ENCODE peak calls at places on chromosomes 16 and 17, in seven cellular contexts. H is ascending aorta; P is esophagus squamous epithelium; T is RWPE1; E is upper lobe of right lung; B is left lung; W is CD4-positive, CD25-positive, alpha-beta regulatory T cell. J is an unnamed sample.

GRCh38 chr17:65841116-65841515 is 279.7 kb upstream of the AXIN2 start:
- DNase-seq in P (no peak), B (no peak), E (no peak), H (no peak), W (no peak), T (no peak), J (no peak)

GRCh38 chr17:32529604-32530003 is 42.8 kb downstream of the CDK5R1 start:
- DNase-seq in E (no peak), P (no peak), B (no peak), T (no peak), H (no peak), W (no peak), J (no peak)

GRCh38 chr17:11330871-11331270 is 89.9 kb downstream of the SHISA6 start:
- DNase-seq in B (no peak), H (no peak), E (no peak), T (no peak), W (no peak), P (no peak), J (no peak)

GRCh38 chr16:89100601-89101302 is 7.1 kb downstream of the ACSF3 start:
- DNase-seq in T (no peak), B (no peak), E (no peak), W (no peak), P (no peak), H (no peak), J (no peak)

GRCh38 chr16:25553711-25554436 is 137.9 kb upstream of the HS3ST4 start:
- DNase-seq in W (no peak), T (no peak), E (no peak), B (no peak), P (no peak), H (no peak), J (no peak)

GRCh38 chr17:48134912-48135480 is 27.4 kb downstream of the SNX11 start:
- DNase-seq in H (no peak), B (no peak), W (no peak), E (no peak), P (no peak), T (no peak), J (no peak)

GRCh38 chr17:51430581-51430980 is 170.2 kb downstream of the UTP18 start:
- DNase-seq in T (no peak), B (no peak), W (peak), H (no peak), E (no peak), P (no peak), J (no peak)

GRCh38 chr16:81493755-81494433 is 49.3 kb downstream of the CMIP start:
- DNase-seq in E (no peak), T (peak), P (no peak), W (no peak), H (no peak), B (no peak), J (no peak)

GRCh38 chr17:70017112-70017511 is 57.9 kb upstream of the KCNJ16 start:
- DNase-seq in B (no peak), P (no peak), H (no peak), T (no peak), E (no peak), W (no peak), J (no peak)

GRCh38 chr16:1906052-1906845 is 12.0 kb downstream of the HS3ST6 start:
- DNase-seq in E (no peak), H (no peak), P (no peak), W (no peak), T (no peak), B (no peak), J (no peak)

GRCh38 chr17:10170233-10170632 is 28.2 kb downstream of the GAS7 start:
- DNase-seq in P (no peak), T (no peak), H (no peak), E (no peak), B (no peak), W (no peak), J (no peak)

GRCh38 chr16:23905027-23905426 is 69.2 kb downstream of the PRKCB start:
- DNase-seq in P (no peak), B (peak), H (no peak), W (no peak), E (no peak), T (peak), J (no peak)

GRCh38 chr16:1920727-1921155 is 2.5 kb upstream of the HS3ST6 start:
- DNase-seq in P (no peak), W (peak), B (no peak), T (no peak), H (no peak), E (peak), J (no peak)

GRCh38 chr17:34025179-34025551 is 229.9 kb upstream of the CCL2 start:
- DNase-seq in H (no peak), B (no peak), W (peak), T (no peak), E (no peak), P (no peak), J (no peak)

GRCh38 chr17:68289936-68290267 is 1.0 kb downstream of the SLC16A6 start:
- DNase-seq in H (no peak), E (no peak), W (no peak), B (no peak), T (no peak), P (no peak), J (no peak)

GRCh38 chr16:27365142-27366089 is 36.6 kb upstream of the IL21R start:
- DNase-seq in T (peak), B (no peak), P (no peak), W (peak), E (no peak), H (no peak), J (no peak)

GRCh38 chr16:70653406-70653805 is 7.0 kb downstream of the IL34 start:
- DNase-seq in E (peak), T (no peak), H (no peak), P (no peak), W (no peak), B (peak), J (no peak)

GRCh38 chr16:26701243-26701886 is 365.4 kb upstream of the C16orf82 start:
- DNase-seq in P (no peak), B (no peak), H (no peak), T (no peak), E (no peak), W (no peak), J (no peak)

GRCh38 chr16:65318138-65318537 is 196.3 kb upstream of the CDH11 start:
- DNase-seq in T (no peak), E (no peak), B (no peak), W (no peak), P (no peak), H (no peak), J (no peak)

GRCh38 chr17:27529230-27529796 is 73.1 kb downstream of the KSR1 start:
- DNase-seq in T (no peak), E (peak), B (peak), P (no peak), W (peak), H (no peak), J (no peak)

GRCh38 chr17:27524594-27524993 is 68.3 kb downstream of the KSR1 start:
- DNase-seq in H (no peak), B (no peak), E (no peak), W (no peak), T (no peak), P (no peak), J (no peak)

GRCh38 chr17:27525316-27525715 is 69.1 kb downstream of the KSR1 start:
- DNase-seq in W (no peak), E (no peak), H (no peak), T (no peak), P (no peak), B (no peak), J (no peak)

GRCh38 chr17:27525836-27526235 is 69.6 kb downstream of the KSR1 start:
- DNase-seq in E (no peak), W (no peak), P (no peak), B (no peak), T (no peak), H (no peak), J (no peak)

DNA sequence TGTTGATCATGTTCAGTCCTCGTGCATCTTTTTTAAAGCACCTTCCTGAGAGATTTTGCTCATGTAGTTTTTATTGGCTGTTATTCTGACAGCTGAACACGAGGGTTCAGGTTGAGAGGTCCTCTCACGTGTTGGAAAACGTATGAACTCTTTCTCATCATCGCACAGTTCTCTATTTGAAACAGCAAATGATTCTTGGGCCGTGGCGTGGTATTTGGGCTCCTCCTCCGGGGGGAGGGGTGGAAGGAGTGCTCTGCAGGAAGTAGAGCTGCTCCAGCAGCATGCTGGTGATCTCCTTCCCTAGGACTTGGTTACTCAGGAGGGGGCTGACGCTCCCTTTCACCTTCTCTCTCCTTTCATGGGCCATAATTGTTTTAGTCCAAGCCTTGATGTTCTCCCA is 70.4 kb downstream of the KSR1 start:
- DNase-seq in B (peak), P (no peak), H (no peak), T (no peak), W (peak), E (peak), J (no peak)
- H3K27ac ChIP-seq in B (no peak), P (no peak), H (no peak), T (no peak), W (no peak), E (no peak), J (no peak)

GRCh38 chr16:78570409-78571141 is 471.1 kb downstream of the WWOX start:
- DNase-seq in H (no peak), T (no peak), W (peak), P (no peak), B (no peak), E (no peak), J (no peak)

GRCh38 chr16:78571880-78572279 is 472.4 kb downstream of the WWOX start:
- DNase-seq in W (no peak), P (no peak), B (no peak), E (no peak), H (no peak), T (no peak), J (no peak)

GRCh38 chr16:78567713-78568112 is 468.3 kb downstream of the WWOX start:
- DNase-seq in E (no peak), H (no peak), T (no peak), B (no peak), W (no peak), P (no peak), J (no peak)

GRCh38 chr16:78574571-78574970 is 475.1 kb downstream of the WWOX start:
- DNase-seq in W (no peak), H (no peak), B (no peak), E (no peak), P (no peak), T (no peak), J (no peak)

GRCh38 chr16:78571434-78571833 is 472.0 kb downstream of the WWOX start:
- DNase-seq in P (no peak), W (no peak), B (no peak), T (no peak), H (no peak), E (no peak), J (no peak)
- H3K27ac ChIP-seq in P (no peak), W (no peak), B (no peak), T (no peak), H (no peak), E (no peak), J (no peak)

GRCh38 chr17:29642171-29642611 is 19.5 kb upstream of the CORO6 start:
- DNase-seq in E (no peak), T (no peak), B (no peak), W (no peak), H (no peak), P (no peak), J (no peak)
- H3K27ac ChIP-seq in E (peak), T (peak), B (no peak), W (no peak), H (peak), P (peak), J (no peak)

GRCh38 chr16:85003076-85003475 is 8.3 kb downstream of the ZDHHC7 start:
- DNase-seq in P (no peak), W (no peak), B (no peak), E (no peak), T (no peak), H (no peak), J (no peak)
- H3K27ac ChIP-seq in P (peak), W (no peak), B (peak), E (peak), T (peak), H (peak), J (no peak)

GRCh38 chr16:47299587-47299986 is 155.8 kb upstream of the NETO2 start:
- DNase-seq in B (no peak), W (no peak), H (no peak), T (no peak), P (no peak), E (no peak), J (no peak)

GRCh38 chr16:47309581-47310312 is 151.1 kb downstream of the ITFG1 start:
- DNase-seq in W (no peak), H (no peak), P (no peak), T (no peak), B (no peak), E (no peak), J (no peak)

GRCh38 chr16:47308601-47309000 is 152.3 kb downstream of the ITFG1 start:
- DNase-seq in H (no peak), W (no peak), P (no peak), E (no peak), T (no peak), B (no peak), J (no peak)

DNA sequence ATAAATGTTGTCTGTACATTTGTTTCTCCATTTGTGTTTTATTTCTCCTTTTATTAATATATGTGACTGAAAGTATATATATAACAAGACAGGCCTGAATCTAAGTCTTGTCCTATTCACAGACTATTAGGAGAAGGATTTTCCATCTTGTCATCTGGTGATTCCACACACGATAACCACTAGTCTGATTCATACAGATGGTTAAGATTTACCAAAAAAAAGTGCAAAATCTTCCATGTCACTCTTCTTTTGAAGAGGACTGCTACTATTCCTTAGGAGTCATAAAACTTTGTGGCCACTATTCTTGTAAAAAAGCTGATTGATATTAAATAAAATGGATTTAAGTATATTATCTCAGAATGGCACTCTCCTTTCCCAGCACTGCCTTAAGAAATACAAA is 156.3 kb downstream of the ITFG1 start:
- DNase-seq in P (no peak), E (no peak), W (no peak), B (no peak), H (no peak), T (no peak), J (no peak)
- H3K27ac ChIP-seq in P (no peak), E (no peak), W (no peak), B (no peak), H (no peak), T (no peak), J (no peak)

GRCh38 chr17:2239882-2240430 is 63.6 kb downstream of the SMG6 start:
- DNase-seq in H (no peak), E (no peak), T (peak), P (no peak), B (peak), W (peak), J (no peak)

GRCh38 chr17:2238432-2239169 is 65.0 kb downstream of the SMG6 start:
- DNase-seq in H (no peak), B (no peak), T (no peak), E (no peak), P (no peak), W (no peak), J (no peak)

GRCh38 chr17:2237521-2237921 is 66.1 kb downstream of the SMG6 start:
- DNase-seq in W (no peak), E (no peak), H (no peak), P (no peak), T (no peak), B (no peak), J (no peak)

GRCh38 chr17:2239170-2239551 is 64.4 kb downstream of the SMG6 start:
- DNase-seq in E (no peak), H (no peak), P (no peak), W (no peak), T (no peak), B (no peak), J (no peak)

DNA sequence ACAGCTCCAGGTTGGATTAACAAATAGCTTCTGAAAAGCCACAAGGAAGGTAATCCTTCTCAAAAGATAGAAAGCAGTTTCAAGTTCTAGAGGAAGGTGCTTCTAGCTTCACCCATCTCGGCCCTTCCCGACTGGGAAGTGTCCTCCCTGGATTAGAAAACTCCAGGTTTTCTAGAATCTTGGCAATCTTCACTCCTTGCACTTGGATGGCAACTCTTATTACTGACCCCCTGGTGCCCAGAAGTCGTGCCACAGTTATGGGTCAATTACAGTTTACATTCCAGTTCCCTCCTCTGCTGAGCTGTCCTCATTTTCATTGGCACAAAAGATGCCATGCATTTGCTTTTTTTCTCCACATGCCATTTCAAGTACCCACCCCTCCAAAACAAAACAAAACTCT is 65.6 kb downstream of the SMG6 start:
- DNase-seq in E (no peak), W (no peak), P (no peak), T (no peak), H (no peak), B (no peak), J (no peak)
- H3K27ac ChIP-seq in E (peak), W (no peak), P (peak), T (no peak), H (peak), B (peak), J (no peak)

GRCh38 chr17:62807812-62808575 is at the start of gene MARCHF10:
- DNase-seq in T (peak), H (no peak), W (peak), E (peak), B (peak), P (no peak), J (no peak)
- H3K27ac ChIP-seq in T (peak), H (no peak), W (no peak), E (no peak), B (no peak), P (no peak), J (no peak)

GRCh38 chr16:30725465-30725792 is 22.8 kb upstream of the PHKG2 start:
- DNase-seq in E (no peak), B (no peak), P (no peak), T (no peak), W (no peak), H (no peak), J (no peak)

GRCh38 chr16:30724641-30725464 is 23.4 kb upstream of the PHKG2 start:
- DNase-seq in E (peak), T (no peak), B (peak), P (no peak), H (no peak), W (no peak), J (no peak)

GRCh38 chr16:30722443-30722842 is 23.5 kb downstream of the SRCAP start:
- DNase-seq in W (no peak), P (no peak), T (no peak), B (no peak), H (no peak), E (no peak), J (no peak)

GRCh38 chr16:30722916-30723315 is 23.9 kb downstream of the SRCAP start:
- DNase-seq in W (no peak), P (no peak), E (no peak), B (no peak), T (no peak), H (no peak), J (no peak)

GRCh38 chr16:30723725-30724355 is 24.4 kb upstream of the PHKG2 start:
- DNase-seq in H (no peak), P (no peak), T (no peak), W (no peak), E (no peak), B (no peak), J (no peak)
- H3K27ac ChIP-seq in H (no peak), P (no peak), T (peak), W (no peak), E (no peak), B (no peak), J (no peak)

DNA sequence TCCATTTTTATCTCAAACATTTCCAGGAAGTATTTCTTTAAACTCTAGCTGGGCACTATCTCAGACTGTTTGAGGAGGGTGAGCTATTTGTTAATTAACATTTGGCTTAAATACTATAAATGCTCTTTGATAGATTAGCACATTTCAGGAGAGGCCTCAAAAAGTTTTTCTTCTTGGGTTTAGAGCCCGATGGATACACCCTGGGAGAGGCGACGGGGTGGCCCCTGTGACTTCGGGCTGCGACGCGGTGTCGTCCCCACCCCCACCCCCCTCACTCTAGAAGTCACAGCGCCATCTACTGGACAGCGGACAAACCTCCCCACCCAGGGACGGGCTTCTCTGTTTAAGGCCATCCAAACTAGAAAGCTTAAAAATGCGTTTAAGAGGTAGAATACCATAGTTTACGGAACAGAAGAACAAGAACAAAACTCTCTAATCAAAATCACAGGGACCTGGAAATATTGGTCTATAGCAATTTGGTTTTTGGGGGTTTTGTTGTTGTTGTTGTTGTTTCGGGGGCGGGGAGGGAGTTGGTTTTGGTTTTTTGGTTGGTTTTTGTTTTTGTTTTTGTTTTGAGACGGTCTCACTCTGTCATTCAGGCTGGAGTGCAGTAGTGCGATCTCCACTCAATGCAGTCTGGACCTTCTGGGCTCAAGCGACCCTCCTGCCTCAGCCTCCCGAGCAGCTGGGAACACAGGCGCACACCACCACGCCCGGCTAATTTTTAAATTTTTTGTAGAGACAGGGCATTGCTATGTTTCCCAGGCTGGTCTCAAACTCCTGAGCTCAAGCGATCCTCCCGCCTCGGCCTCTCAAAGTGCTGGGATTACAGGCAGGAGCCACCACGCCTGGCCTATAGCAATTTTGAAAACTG is 254.4 kb downstream of the C16orf95 start:
- DNase-seq in W (peak), B (peak), P (no peak), H (no peak), T (peak), E (no peak), J (no peak)
- H3K27ac ChIP-seq in W (no peak), B (no peak), P (no peak), H (peak), T (no peak), E (no peak), J (no peak)

J was measured in CD8-positive, alpha-beta memory T cell.